ENCODE peak calls at places on chromosomes 2 and 18, in four cellular contexts. One of them, this sample, is unnamed.
A peak's percentile ranks its signal among the peaks of the same experiment; 100 is the strongest.

GRCh38 chr2:235605306-235605998 is 111.6 kb downstream of the AGAP1 start:
- DNase-seq in left ventricle myocardium inferior: peak; percentile 81
- DNase-seq in astrocyte of the spinal cord: peak; percentile 94
- DNase-seq in pancreas: peak; percentile 36
- DNase-seq in this sample: peak; percentile 75

GRCh38 chr2:213284105-213285090 is at the start of gene SPAG16:
- DNase-seq in left ventricle myocardium inferior: peak; percentile 94
- DNase-seq in astrocyte of the spinal cord: peak; percentile 98
- DNase-seq in pancreas: peak; percentile 96
- DNase-seq in this sample: peak; percentile 99

GRCh38 chr2:232781765-232782164 is 5.4 kb upstream of the KCNJ13 start:
- DNase-seq in astrocyte of the spinal cord: peak; percentile 79
- DNase-seq in pancreas: no peak
- DNase-seq in left ventricle myocardium inferior: no peak
- DNase-seq in this sample: no peak

GRCh38 chr2:162369577-162369976 is 25.6 kb downstream of the GCA start:
- DNase-seq in pancreas: no peak
- DNase-seq in astrocyte of the spinal cord: no peak
- DNase-seq in left ventricle myocardium inferior: no peak
- DNase-seq in this sample: no peak

GRCh38 chr2:210086292-210086691 is 83.9 kb downstream of the RPE start:
- DNase-seq in left ventricle myocardium inferior: no peak
- DNase-seq in astrocyte of the spinal cord: peak; percentile 49
- DNase-seq in pancreas: no peak
- DNase-seq in this sample: no peak

GRCh38 chr2:63050186-63050915 is at the start of gene OTX1:
- DNase-seq in left ventricle myocardium inferior: no peak
- DNase-seq in pancreas: peak; percentile 84
- DNase-seq in astrocyte of the spinal cord: no peak
- DNase-seq in this sample: peak; percentile 93

GRCh38 chr2:228703099-228703498 is 521.6 kb upstream of the SPHKAP start:
- DNase-seq in left ventricle myocardium inferior: no peak
- DNase-seq in astrocyte of the spinal cord: no peak
- DNase-seq in pancreas: no peak
- DNase-seq in this sample: no peak

GRCh38 chr2:214193943-214194342 is 216.9 kb upstream of the VWC2L start:
- DNase-seq in pancreas: no peak
- DNase-seq in left ventricle myocardium inferior: no peak
- DNase-seq in astrocyte of the spinal cord: peak; percentile 68
- DNase-seq in this sample: no peak

GRCh38 chr2:107383706-107384105 is 443.0 kb upstream of the RGPD4 start:
- DNase-seq in left ventricle myocardium inferior: no peak
- DNase-seq in astrocyte of the spinal cord: no peak
- DNase-seq in pancreas: no peak
- DNase-seq in this sample: no peak

GRCh38 chr2:178084273-178084672 is 11.7 kb upstream of the PDE11A start:
- DNase-seq in astrocyte of the spinal cord: no peak
- DNase-seq in pancreas: no peak
- DNase-seq in left ventricle myocardium inferior: no peak
- DNase-seq in this sample: no peak

GRCh38 chr18:78378983-78379382 is 600.6 kb upstream of the SALL3 start:
- DNase-seq in pancreas: no peak
- DNase-seq in left ventricle myocardium inferior: no peak
- DNase-seq in astrocyte of the spinal cord: no peak
- DNase-seq in this sample: no peak

GRCh38 chr2:173427887-173428683 is 73.4 kb downstream of the CDCA7 start:
- DNase-seq in left ventricle myocardium inferior: peak; percentile 60
- DNase-seq in pancreas: peak; percentile 15
- DNase-seq in astrocyte of the spinal cord: peak; percentile 69
- DNase-seq in this sample: no peak

GRCh38 chr2:240960309-240960962 is 38.0 kb upstream of the SNED1 start:
- DNase-seq in left ventricle myocardium inferior: peak; percentile 69
- DNase-seq in astrocyte of the spinal cord: peak; percentile 47
- DNase-seq in pancreas: no peak
- DNase-seq in this sample: peak; percentile 41

GRCh38 chr2:96437512-96437911 is 67.6 kb downstream of the NEURL3 start:
- DNase-seq in pancreas: no peak
- DNase-seq in left ventricle myocardium inferior: no peak
- DNase-seq in astrocyte of the spinal cord: no peak
- DNase-seq in this sample: no peak

GRCh38 chr18:60975419-60975818 is 357.8 kb upstream of the CDH20 start:
- DNase-seq in pancreas: no peak
- DNase-seq in left ventricle myocardium inferior: no peak
- DNase-seq in astrocyte of the spinal cord: no peak
- DNase-seq in this sample: peak; percentile 50

DNA sequence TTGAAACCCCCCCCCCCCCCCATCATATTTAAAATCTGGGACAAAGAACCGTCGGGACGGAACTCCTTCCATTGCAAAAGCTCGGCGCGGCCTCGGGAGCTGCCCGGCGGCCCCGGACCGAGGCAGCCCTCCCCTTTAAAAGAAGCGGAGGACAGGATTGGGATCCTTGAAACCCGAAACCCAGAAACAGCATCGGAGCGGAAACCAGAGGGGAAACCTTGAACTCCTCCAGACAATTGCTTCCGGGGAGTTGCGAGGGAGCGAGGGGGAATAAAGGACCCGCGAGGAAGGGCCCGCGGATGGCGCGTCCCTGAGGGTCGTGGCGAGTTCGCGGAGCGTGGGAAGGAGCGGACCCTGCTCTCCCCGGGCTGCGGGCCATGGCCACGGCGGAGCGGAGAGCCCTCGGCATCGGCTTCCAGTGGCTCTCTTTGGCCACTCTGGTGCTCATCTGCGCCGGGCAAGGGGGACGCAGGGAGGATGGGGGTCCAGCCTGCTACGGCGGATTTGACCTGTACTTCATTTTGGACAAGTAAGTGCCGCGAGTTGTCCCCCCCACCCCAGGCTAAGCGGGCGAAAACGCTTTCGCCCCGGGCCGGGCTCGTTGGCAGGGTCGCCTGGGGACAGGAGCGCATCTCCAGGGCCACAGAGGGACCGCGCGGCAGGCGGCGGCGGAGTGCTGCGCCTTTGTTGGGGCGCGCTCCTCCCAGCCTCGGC is at the start of gene ANTXR1:
- DNase-seq in left ventricle myocardium inferior: peak; percentile 22
- DNase-seq in pancreas: no peak
- DNase-seq in astrocyte of the spinal cord: peak; percentile 85
- DNase-seq in this sample: peak; percentile 89
- TF ChIP-seq CTCF in left ventricle myocardium inferior: peak; percentile 26
- TF ChIP-seq CTCF in pancreas: no peak
- TF ChIP-seq CTCF in astrocyte of the spinal cord: no peak
- TF ChIP-seq CTCF in this sample: peak; percentile 15

GRCh38 chr2:197596751-197597150 is 78.6 kb downstream of the RFTN2 start:
- DNase-seq in pancreas: no peak
- DNase-seq in left ventricle myocardium inferior: no peak
- DNase-seq in astrocyte of the spinal cord: no peak
- DNase-seq in this sample: no peak

GRCh38 chr2:197604117-197604516 is 71.3 kb downstream of the RFTN2 start:
- DNase-seq in left ventricle myocardium inferior: no peak
- DNase-seq in pancreas: no peak
- DNase-seq in astrocyte of the spinal cord: no peak
- DNase-seq in this sample: no peak

GRCh38 chr2:197600306-197600705 is 75.1 kb downstream of the RFTN2 start:
- DNase-seq in pancreas: no peak
- DNase-seq in astrocyte of the spinal cord: no peak
- DNase-seq in left ventricle myocardium inferior: no peak
- DNase-seq in this sample: no peak

GRCh38 chr2:197598450-197598849 is 76.9 kb downstream of the RFTN2 start:
- DNase-seq in left ventricle myocardium inferior: no peak
- DNase-seq in astrocyte of the spinal cord: no peak
- DNase-seq in pancreas: no peak
- DNase-seq in this sample: no peak

DNA sequence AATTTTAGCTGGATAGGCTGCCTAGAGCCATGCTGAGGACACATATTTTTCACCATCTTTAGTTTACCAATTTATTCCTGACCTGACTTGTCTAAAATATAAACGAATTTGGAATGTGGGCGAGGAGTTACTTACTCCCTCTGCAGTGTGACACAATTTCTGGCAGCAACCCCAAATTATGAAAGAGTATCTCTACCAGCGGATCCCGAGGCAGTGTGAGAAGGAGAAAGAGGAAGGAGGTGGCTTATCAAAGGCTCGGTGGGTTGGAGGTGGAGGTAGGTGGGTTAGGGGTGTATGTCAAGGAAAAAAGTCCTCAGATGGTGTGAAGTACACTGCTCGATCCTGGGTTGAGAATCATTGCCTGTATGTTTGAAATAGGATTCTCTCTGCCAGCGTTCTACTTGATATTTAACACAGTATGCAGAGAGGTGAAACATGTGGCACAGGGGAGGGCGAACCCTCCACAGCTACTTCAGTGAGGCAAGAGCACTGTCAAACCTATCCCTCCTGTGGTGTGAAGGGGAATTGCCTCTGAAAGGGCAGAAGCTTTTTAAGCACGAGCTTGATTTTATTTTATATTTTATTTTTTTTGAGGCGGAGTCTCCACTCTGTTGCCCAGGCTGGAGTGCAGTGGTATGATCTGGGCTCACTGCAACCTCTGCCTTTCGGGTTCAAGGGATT is 76.0 kb downstream of the RFTN2 start:
- DNase-seq in left ventricle myocardium inferior: no peak
- DNase-seq in pancreas: no peak
- DNase-seq in astrocyte of the spinal cord: peak; percentile 19
- DNase-seq in this sample: peak; percentile 70
- TF ChIP-seq CTCF in left ventricle myocardium inferior: peak; percentile 45
- TF ChIP-seq CTCF in pancreas: no peak
- TF ChIP-seq CTCF in astrocyte of the spinal cord: peak; percentile 35
- TF ChIP-seq CTCF in this sample: peak; percentile 79

GRCh38 chr2:32063310-32064020 is at the start of gene SPAST:
- DNase-seq in astrocyte of the spinal cord: peak; percentile 98
- DNase-seq in left ventricle myocardium inferior: peak; percentile 99
- DNase-seq in pancreas: peak; percentile 98
- DNase-seq in this sample: peak; percentile 99
- TF ChIP-seq CTCF in astrocyte of the spinal cord: peak; percentile 38
- TF ChIP-seq CTCF in left ventricle myocardium inferior: peak; percentile 79
- TF ChIP-seq CTCF in pancreas: peak; percentile 62
- TF ChIP-seq CTCF in this sample: peak; percentile 66

DNA sequence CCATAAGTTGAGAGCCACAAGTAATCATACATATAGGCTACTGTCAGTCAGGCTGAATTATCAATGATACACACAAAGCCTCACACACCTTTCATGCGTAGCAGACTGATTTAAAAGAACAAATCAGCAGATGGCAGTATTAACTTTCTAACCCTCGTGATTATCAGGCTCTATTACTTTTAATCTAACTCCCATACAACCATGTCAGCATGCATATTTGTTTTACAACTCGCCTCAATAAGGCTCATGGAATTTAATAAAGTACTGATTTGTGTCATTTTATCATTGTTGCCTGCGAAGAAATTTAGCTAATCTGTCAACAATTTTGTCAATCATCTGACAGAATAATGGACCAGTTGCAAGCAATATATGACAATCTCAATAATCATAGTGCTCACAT is 82.8 kb downstream of the SLC25A12 start:
- DNase-seq in astrocyte of the spinal cord: peak; percentile 42
- DNase-seq in left ventricle myocardium inferior: no peak
- DNase-seq in pancreas: no peak
- DNase-seq in this sample: no peak
- TF ChIP-seq CTCF in astrocyte of the spinal cord: peak; percentile 29
- TF ChIP-seq CTCF in left ventricle myocardium inferior: peak; percentile 47
- TF ChIP-seq CTCF in pancreas: no peak
- TF ChIP-seq CTCF in this sample: peak; percentile 64

This sample was measured in endodermal cell.